ENCODE peak calls at places on chromosomes 1 and 21, in five cellular contexts. G, J, C, D and U are unnamed samples.

GRCh38 chr1:223700942-223701637 is 11.2 kb upstream of the CAPN2 start:
- DNase-seq in G (no peak), J (peak), C (peak), D (peak), U (no peak)

GRCh38 chr21:15352009-15352408 is 287.2 kb upstream of the NRIP1 start:
- DNase-seq in G (no peak), J (no peak), C (no peak), D (no peak), U (no peak)

GRCh38 chr1:180040034-180040433 is 85.4 kb downstream of the CEP350 start:
- DNase-seq in G (no peak), J (peak), C (peak), D (peak), U (no peak)

GRCh38 chr1:204446413-204447111 is 34.9 kb upstream of the PPP1R15B start:
- DNase-seq in G (peak), J (peak), C (no peak), D (peak), U (peak)

GRCh38 chr1:94408104-94408503 is 10.1 kb upstream of the ABCD3 start:
- DNase-seq in G (no peak), J (no peak), C (no peak), D (no peak), U (no peak)

GRCh38 chr21:27146268-27146667 is 179.4 kb upstream of the ADAMTS5 start:
- DNase-seq in G (no peak), J (no peak), C (no peak), D (no peak), U (no peak)

GRCh38 chr1:26574690-26575349 is 45.3 kb downstream of the RPS6KA1 start:
- DNase-seq in G (no peak), J (peak), C (peak), D (peak), U (no peak)

GRCh38 chr1:235424092-235424491 is 56.9 kb downstream of the TBCE start:
- DNase-seq in G (no peak), J (no peak), C (no peak), D (no peak), U (no peak)